ENCODE peak calls at places on chromosome 4, in five cellular contexts. B is upper lobe of left lung, H is spleen, E is esophagus squamous epithelium, Z is A549. R is an unnamed sample.

GRCh38 chr4:8892556-8893226 is 21.1 kb upstream of the HMX1 start:
- DNase-seq in E (no peak), Z (no peak), B (no peak), H (no peak), R (no peak)

GRCh38 chr4:118076958-118077766 is 42.9 kb downstream of the NDST3 start:
- DNase-seq in B (no peak), E (no peak), Z (peak; percentile 1), H (no peak), R (no peak)

GRCh38 chr4:148164529-148164928 is 277.7 kb downstream of the NR3C2 start:
- DNase-seq in Z (no peak), B (no peak), H (no peak), E (no peak), R (no peak)

GRCh38 chr4:25457053-25457715 is 80.1 kb downstream of the ANAPC4 start:
- DNase-seq in E (no peak), H (no peak), Z (no peak), B (no peak), R (no peak)

GRCh38 chr4:8710946-8711345 is 118.4 kb downstream of the CPZ start:
- DNase-seq in Z (no peak), H (peak; percentile 41), B (no peak), E (no peak), R (no peak)

GRCh38 chr4:158042591-158043030 is 130.2 kb downstream of the GASK1B start:
- DNase-seq in E (no peak), B (no peak), H (no peak), Z (no peak), R (no peak)

GRCh38 chr4:85837334-85837733 is 362.4 kb downstream of the ARHGAP24 start:
- DNase-seq in H (no peak), E (no peak), Z (no peak), B (no peak), R (no peak)

GRCh38 chr4:42280327-42281095 is 116.8 kb upstream of the SHISA3 start:
- DNase-seq in Z (no peak), H (no peak), E (no peak), B (no peak), R (no peak)

GRCh38 chr4:76611611-76612010 is 176.6 kb downstream of the SHROOM3 start:
- DNase-seq in Z (no peak), B (no peak), H (no peak), E (no peak), R (peak; percentile 59)

GRCh38 chr4:176319704-176320339 is at the start of gene SPCS3:
- DNase-seq in Z (peak; percentile 65), B (peak; percentile 99), H (peak; percentile 99), E (peak; percentile 87), R (peak; percentile 94)
- TF ChIP-seq POLR2A in Z (peak; percentile 93), B (peak; percentile 88), H (no peak), E (no peak), R (peak; percentile 55)

GRCh38 chr4:6960154-6960553 is 50.5 kb downstream of the TBC1D14 start:
- DNase-seq in B (no peak), Z (no peak), E (no peak), H (no peak), R (peak; percentile 33)
- H3K4me1 ChIP-seq in B (peaks cover 30% of the 10 kb centered on the region), Z (peaks cover 15% of the 10 kb centered on the region), E (peaks cover 46% of the 10 kb centered on the region), H (peaks cover 71% of the 10 kb centered on the region), R (peaks cover 4% of the 10 kb centered on the region)

GRCh38 chr4:120062663-120063195 is 3.9 kb downstream of the MAD2L1 start:
- DNase-seq in Z (no peak), E (no peak), H (no peak), B (no peak), R (no peak)

GRCh38 chr4:120066182-120066524 is 495 bp downstream of the MAD2L1 start:
- DNase-seq in Z (peak; percentile 3), H (no peak), B (no peak), E (no peak), R (no peak)

GRCh38 chr4:120064887-120065286 is 1.8 kb downstream of the MAD2L1 start:
- DNase-seq in H (no peak), Z (no peak), E (no peak), B (no peak), R (no peak)

GRCh38 chr4:120070191-120070590 is 3.5 kb upstream of the MAD2L1 start:
- DNase-seq in H (no peak), B (no peak), E (no peak), Z (no peak), R (no peak)

GRCh38 chr4:120066525-120067333 is at the start of gene MAD2L1:
- DNase-seq in Z (peak; percentile 84), H (peak; percentile 100), E (peak; percentile 94), B (peak; percentile 99), R (peak; percentile 97)
- TF ChIP-seq POLR2A in Z (peak; percentile 75), H (peak; percentile 86), E (no peak), B (peak; percentile 94), R (peak; percentile 89)

DNA sequence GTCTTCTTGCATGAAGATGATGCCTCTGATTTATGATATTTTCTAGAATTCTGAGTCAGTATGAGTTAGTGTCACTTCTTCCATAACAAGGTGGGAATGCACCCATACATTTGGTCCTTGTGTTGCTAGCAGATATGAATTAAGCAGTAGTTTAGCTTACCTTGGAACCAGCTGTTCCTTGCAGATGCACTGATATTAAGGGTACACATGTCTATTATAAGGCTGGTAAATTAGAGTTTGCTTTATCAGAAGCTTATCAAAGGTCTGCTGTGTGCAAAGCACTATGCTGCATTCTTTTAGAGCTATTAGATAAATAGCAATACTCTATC is 36.5 kb downstream of the AFF1 start:
- DNase-seq in B (no peak), H (no peak), Z (no peak), E (no peak), R (no peak)
- H3K4me1 ChIP-seq in B (peaks cover 47% of the 10 kb centered on the region), H (peaks cover 54% of the 10 kb centered on the region), Z (peaks cover 41% of the 10 kb centered on the region), E (peaks cover 96% of the 10 kb centered on the region), R (peaks cover 11% of the 10 kb centered on the region)

GRCh38 chr4:103198111-103198765 is at the start of gene CENPE:
- DNase-seq in H (peak; percentile 94), E (peak; percentile 27), Z (peak; percentile 16), B (peak; percentile 95), R (peak; percentile 72)
- TF ChIP-seq POLR2A in H (no peak), E (no peak), Z (no peak), B (no peak), R (no peak)

GRCh38 chr4:152972821-152973613 is 36.9 kb downstream of the FHDC1 start:
- DNase-seq in B (no peak), H (peak; percentile 54), E (no peak), Z (no peak), R (no peak)

GRCh38 chr4:152968806-152969394 is 32.8 kb downstream of the FHDC1 start:
- DNase-seq in H (no peak), E (no peak), Z (no peak), B (no peak), R (no peak)

GRCh38 chr4:152970102-152970820 is 34.1 kb downstream of the FHDC1 start:
- DNase-seq in B (no peak), E (no peak), Z (no peak), H (no peak), R (no peak)

GRCh38 chr4:152973614-152974200 is 37.6 kb downstream of the FHDC1 start:
- DNase-seq in H (no peak), Z (no peak), B (no peak), E (no peak), R (no peak)

DNA sequence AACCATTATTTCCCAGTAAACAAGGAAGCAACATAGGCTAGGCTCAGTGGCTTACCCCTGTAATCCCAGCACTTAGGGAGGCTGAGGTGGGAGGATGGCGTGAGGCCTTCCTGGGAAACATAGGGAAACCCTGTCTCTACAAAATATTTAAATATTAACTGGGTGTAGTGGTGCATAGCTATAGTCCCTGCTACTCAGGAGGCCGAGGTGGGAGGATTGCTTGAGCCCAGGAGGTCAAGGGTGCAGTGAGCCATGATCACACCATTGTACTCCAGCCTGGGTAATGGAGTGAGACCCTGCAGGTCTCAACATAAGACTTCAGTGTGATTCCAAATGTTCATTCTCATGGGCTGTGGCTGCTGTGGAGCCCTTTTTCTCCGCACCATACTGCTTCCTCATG is 34.9 kb downstream of the FHDC1 start:
- DNase-seq in E (no peak), H (no peak), B (no peak), Z (no peak), R (no peak)
- H3K4me1 ChIP-seq in E (peaks cover 63% of the 10 kb centered on the region), H (no peaks in the 10 kb centered on the region), B (peaks cover 23% of the 10 kb centered on the region), Z (peaks cover 20% of the 10 kb centered on the region), R (no peaks in the 10 kb centered on the region)

GRCh38 chr4:78938474-78938867 is 767 bp downstream of the PAQR3 start:
- DNase-seq in H (no peak), E (no peak), Z (no peak), B (no peak), R (no peak)

GRCh38 chr4:78940752-78941151 is 1.5 kb upstream of the PAQR3 start:
- DNase-seq in E (no peak), H (no peak), B (no peak), Z (no peak), R (no peak)

GRCh38 chr4:78939667-78940008 is 400 bp upstream of the PAQR3 start:
- DNase-seq in E (no peak), B (no peak), H (no peak), Z (no peak), R (no peak)

GRCh38 chr4:78937837-78938236 is 1.4 kb downstream of the PAQR3 start:
- DNase-seq in B (no peak), E (no peak), H (no peak), Z (no peak), R (no peak)

GRCh38 chr4:78938868-78939666 is at the start of gene PAQR3:
- DNase-seq in Z (peak; percentile 72), E (peak; percentile 17), B (peak; percentile 99), H (peak; percentile 98), R (peak; percentile 79)
- TF ChIP-seq POLR2A in Z (peak; percentile 88), E (no peak), B (peak; percentile 70), H (no peak), R (no peak)

DNA sequence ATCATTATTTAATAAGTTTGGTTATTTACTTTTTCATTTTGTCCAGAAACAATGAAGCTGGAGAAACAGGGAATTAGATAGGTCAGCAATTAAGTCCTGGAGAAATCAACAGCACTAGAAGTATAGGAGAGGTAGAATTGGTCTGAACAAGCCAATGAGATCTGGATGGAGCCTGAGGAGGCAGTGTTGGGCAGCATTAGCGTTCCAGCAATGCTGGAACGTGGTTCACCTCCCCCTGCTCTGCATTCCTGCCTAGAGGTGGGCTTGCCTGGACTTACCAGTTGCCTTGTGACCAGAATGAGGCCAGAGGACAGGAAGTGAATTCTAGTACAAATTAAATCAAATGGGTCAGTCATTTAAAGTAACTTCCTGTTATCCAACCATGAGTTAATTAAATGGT is 4.6 kb downstream of the RASSF6 start:
- DNase-seq in B (no peak), H (no peak), E (no peak), Z (no peak), R (no peak)
- H3K4me1 ChIP-seq in B (no peaks in the 10 kb centered on the region), H (peaks cover 5% of the 10 kb centered on the region), E (peaks cover 60% of the 10 kb centered on the region), Z (peaks cover 43% of the 10 kb centered on the region), R (no peaks in the 10 kb centered on the region)

DNA sequence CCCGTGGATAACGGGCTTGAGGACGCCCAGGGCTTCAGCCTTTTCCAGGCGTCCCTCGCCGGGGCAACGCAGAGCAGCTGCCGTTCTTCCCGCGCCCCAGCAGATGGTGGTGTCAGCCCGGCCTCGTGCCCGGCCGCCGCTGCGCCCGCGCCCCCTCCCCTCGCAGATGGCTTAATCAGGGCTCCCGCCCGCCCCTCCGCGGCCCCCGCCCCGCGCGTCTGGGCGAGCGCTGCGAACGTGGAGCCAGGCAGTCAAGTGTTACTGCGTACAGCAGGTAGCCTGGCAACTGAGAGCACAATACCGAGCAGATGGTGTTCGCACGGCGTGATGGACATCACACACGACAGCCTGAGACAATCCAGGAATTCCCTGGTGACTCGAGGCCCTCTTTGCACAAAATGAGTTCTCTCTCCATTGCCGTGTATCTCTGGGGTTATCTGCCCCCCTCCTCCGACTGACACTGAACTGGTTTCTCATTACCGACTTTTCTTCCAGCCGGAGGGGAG is 69.3 kb downstream of the MGST2 start:
- DNase-seq in E (no peak), Z (no peak), B (peak; percentile 97), H (peak; percentile 95), R (peak; percentile 80)
- TF ChIP-seq POLR2A in E (no peak), Z (no peak), B (no peak), H (no peak), R (no peak)

R was measured in breast epithelium.